ENCODE peak calls at places on chromosome 1, in eight cellular contexts. N, F, O, T, D, H, I and J are unnamed samples.

GRCh38 chr1:110170726-110171125 is 20.4 kb downstream of the SLC6A17 start:
- DNase-seq in H (no peak), F (no peak), N (no peak), O (no peak), D (no peak), I (no peak), T (no peak), J (no peak)

GRCh38 chr1:81654147-81654546 is 146.6 kb upstream of the ADGRL2 start:
- DNase-seq in F (no peak), H (no peak), I (no peak), N (no peak), D (no peak), T (no peak), O (no peak), J (no peak)

GRCh38 chr1:94871031-94871430 is 50.9 kb downstream of the SLC44A3 start:
- DNase-seq in H (no peak), D (no peak), F (no peak), I (no peak), T (no peak), O (no peak), N (no peak), J (no peak)

GRCh38 chr1:206106328-206107167 is 10.6 kb downstream of the AVPR1B start:
- DNase-seq in D (peak), F (peak), I (peak), N (no peak), T (peak), H (peak), O (peak), J (peak)

GRCh38 chr1:21042920-21043605 is 133.6 kb downstream of the EIF4G3 start:
- DNase-seq in D (no peak), T (no peak), F (no peak), I (no peak), O (no peak), N (no peak), H (no peak), J (no peak)

GRCh38 chr1:50421768-50422674 is 1.2 kb downstream of the DMRTA2 start:
- DNase-seq in I (no peak), T (no peak), H (no peak), N (no peak), O (no peak), D (no peak), F (no peak), J (no peak)

GRCh38 chr1:182698977-182699672 is 14.7 kb upstream of the RGS8 start:
- DNase-seq in T (no peak), O (no peak), I (peak), H (peak), F (no peak), N (no peak), D (no peak), J (no peak)

GRCh38 chr1:235588916-235589515 is 60.6 kb downstream of the GNG4 start:
- DNase-seq in F (no peak), T (no peak), O (no peak), D (no peak), I (no peak), N (no peak), H (no peak), J (no peak)